ENCODE peak calls at places on chromosomes 13 and 19, in four cellular contexts. W, T, N and A are unnamed samples.

GRCh38 chr19:38956264-38956663 is 19.3 kb downstream of the FBXO17 start:
- DNase-seq in W (no peak), T (no peak), N (no peak), A (no peak)

GRCh38 chr13:113410472-113411201 is 42.7 kb downstream of the ADPRHL1 start:
- DNase-seq in W (no peak), T (peak), N (peak), A (peak)

GRCh38 chr13:109784590-109785140 is 1.7 kb downstream of the IRS2 start:
- DNase-seq in W (no peak), T (no peak), N (no peak), A (no peak)

GRCh38 chr13:42047561-42048322 is 706 bp upstream of the DGKH start:
- DNase-seq in W (peak), T (peak), N (no peak), A (no peak)

GRCh38 chr19:18488838-18489626 is 32.8 kb downstream of the ELL start:
- DNase-seq in W (peak), T (no peak), N (peak), A (no peak)

GRCh38 chr19:55179570-55180484 is at the start of gene SYT5:
- DNase-seq in W (peak), T (no peak), N (no peak), A (no peak)

GRCh38 chr13:102097708-102098107 is 304.1 kb downstream of the FGF14 start:
- DNase-seq in W (no peak), T (no peak), N (no peak), A (no peak)

GRCh38 chr13:60143775-60144174 is 20.0 kb downstream of the DIAPH3 start:
- DNase-seq in W (no peak), T (no peak), N (no peak), A (no peak)

GRCh38 chr13:113838711-113839201 is 25.1 kb downstream of the GAS6 start:
- DNase-seq in W (no peak), T (no peak), N (no peak), A (no peak)

GRCh38 chr19:5251096-5252065 is 89.2 kb downstream of the PTPRS start:
- DNase-seq in W (no peak), T (no peak), N (no peak), A (no peak)

GRCh38 chr13:42454749-42455148 is 119.2 kb upstream of the TNFSF11 start:
- DNase-seq in W (no peak), T (no peak), N (no peak), A (no peak)

GRCh38 chr13:35859981-35860380 is 271.2 kb downstream of the DCLK1 start:
- DNase-seq in W (no peak), T (no peak), N (no peak), A (no peak)

GRCh38 chr19:54388001-54388802 is 23.5 kb upstream of the LAIR1 start:
- DNase-seq in W (no peak), T (no peak), N (no peak), A (no peak)

GRCh38 chr13:92994056-92994455 is 232.6 kb upstream of the GPC6 start:
- DNase-seq in W (no peak), T (no peak), N (no peak), A (no peak)

GRCh38 chr13:109093988-109094387 is 464.6 kb downstream of the MYO16 start:
- DNase-seq in W (no peak), T (no peak), N (no peak), A (no peak)

GRCh38 chr13:35086667-35087066 is 144.6 kb downstream of the NBEA start:
- DNase-seq in W (no peak), T (peak), N (no peak), A (no peak)

GRCh38 chr19:18683109-18683954 is at the start of gene CRTC1:
- DNase-seq in W (peak), T (peak), N (peak), A (no peak)

GRCh38 chr19:5170329-5170745 is 170.3 kb downstream of the PTPRS start:
- DNase-seq in W (peak), T (no peak), N (no peak), A (no peak)

GRCh38 chr13:100637380-100637779 is 37.2 kb downstream of the TMTC4 start:
- DNase-seq in W (no peak), T (no peak), N (no peak), A (no peak)

GRCh38 chr13:84655677-84656076 is 773.4 kb upstream of the SLITRK1 start:
- DNase-seq in W (no peak), T (no peak), N (no peak), A (no peak)

GRCh38 chr13:113586661-113587479 is 2.3 kb downstream of the TFDP1 start:
- DNase-seq in W (no peak), T (no peak), N (no peak), A (no peak)

GRCh38 chr13:106565127-106565775 is 2.7 kb downstream of the ARGLU1 start:
- DNase-seq in W (no peak), T (no peak), N (no peak), A (no peak)

GRCh38 chr13:49057176-49057575 is 81.5 kb downstream of the FNDC3A start:
- DNase-seq in W (no peak), T (no peak), N (no peak), A (no peak)

DNA sequence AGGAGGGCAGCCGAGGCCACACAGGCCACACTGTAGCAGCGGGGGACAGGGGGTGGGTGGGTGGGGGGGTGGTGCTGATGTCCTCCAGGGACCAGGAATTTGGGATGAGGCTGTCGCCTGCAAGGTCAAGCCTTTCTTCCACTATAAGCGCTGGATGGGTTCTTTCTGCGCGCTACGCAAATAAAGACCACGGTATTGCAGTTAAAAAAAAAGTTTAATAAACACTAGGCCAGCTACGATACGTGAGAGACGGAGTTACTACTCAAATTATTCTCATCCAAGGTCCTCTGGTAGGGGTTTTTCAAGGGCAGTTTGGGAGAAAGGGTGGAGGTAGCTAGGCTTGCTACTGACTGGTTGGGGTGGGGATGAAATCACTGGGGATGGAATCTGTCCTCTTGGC is 508 bp upstream of the ZNF44 start:
- DNase-seq in W (no peak), T (no peak), N (no peak), A (no peak)
- H3K27ac ChIP-seq in W (peak), T (peak), N (peak), A (peak)

DNA sequence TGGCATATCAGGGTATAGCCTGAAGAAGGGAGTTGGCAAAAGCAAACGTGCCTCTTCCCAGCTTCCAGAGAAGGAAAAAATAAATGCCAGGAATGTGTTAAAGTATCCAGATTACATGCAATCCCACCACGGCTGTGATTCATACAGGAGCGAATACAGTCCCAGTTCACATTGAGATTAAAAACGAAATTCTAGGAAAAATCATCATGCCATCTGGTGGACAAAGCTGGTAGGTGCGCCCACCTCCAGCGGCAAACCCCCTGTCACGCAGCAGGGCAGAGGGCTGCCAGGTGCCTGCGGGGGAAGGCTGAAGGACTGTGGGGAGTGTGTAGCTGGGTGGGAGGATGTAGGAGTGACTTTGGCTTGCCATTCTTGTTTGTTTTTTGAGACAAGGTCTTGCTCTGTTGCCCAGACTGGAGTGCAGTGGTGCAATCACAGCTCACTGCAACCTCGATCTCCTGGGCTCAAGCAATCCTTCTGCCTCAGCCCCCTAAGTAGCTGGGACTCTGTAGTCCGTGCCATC is 6.4 kb upstream of the DMWD start:
- DNase-seq in W (peak), T (no peak), N (peak), A (no peak)
- TF ChIP-seq CTCF in W (peak), T (peak), N (peak), A (peak)

GRCh38 chr19:51810228-51810627 is 15.3 kb downstream of the FPR3 start:
- DNase-seq in W (peak), T (no peak), N (peak), A (no peak)

GRCh38 chr19:51809787-51810186 is 14.8 kb downstream of the FPR3 start:
- DNase-seq in W (no peak), T (no peak), N (peak), A (no peak)

GRCh38 chr19:51807925-51808324 is 13.0 kb downstream of the FPR3 start:
- DNase-seq in W (no peak), T (no peak), N (no peak), A (no peak)

GRCh38 chr19:51808333-51808986 is 13.5 kb downstream of the FPR3 start:
- DNase-seq in W (peak), T (no peak), N (peak), A (peak)

DNA sequence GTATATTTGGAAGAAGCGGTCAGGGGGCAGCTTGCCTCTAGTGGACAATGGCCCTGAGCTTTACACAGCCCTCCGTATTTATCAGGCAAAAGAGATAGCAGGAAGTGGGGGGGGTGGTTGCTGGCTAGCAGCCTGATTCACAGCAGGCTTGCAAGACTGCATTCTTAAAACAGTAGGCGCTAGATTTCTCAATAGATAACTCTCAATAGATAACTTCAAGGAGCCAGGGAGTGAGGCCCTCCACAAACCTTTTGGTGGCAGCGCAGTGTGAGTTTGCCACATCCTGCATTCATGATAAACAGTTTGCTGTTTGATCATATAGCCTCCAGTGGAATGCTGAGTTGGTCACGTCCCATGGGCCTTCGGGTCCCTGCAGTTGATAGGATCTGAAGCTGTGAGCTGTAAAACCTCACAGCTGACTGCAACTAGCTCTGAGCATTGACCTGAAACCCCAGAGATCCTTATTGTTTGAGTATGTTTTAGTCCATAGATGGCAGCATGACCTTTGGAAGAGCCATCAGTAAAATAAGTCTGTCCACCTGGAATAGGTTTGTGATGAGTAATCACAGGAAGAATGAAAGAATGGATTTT is 12.2 kb downstream of the FPR3 start:
- DNase-seq in W (peak), T (no peak), N (peak), A (no peak)
- TF ChIP-seq TCF7L2 in W (no peak), T (no peak), N (no peak), A (no peak)

GRCh38 chr13:23599083-23599925 is 29.1 kb downstream of the TNFRSF19 start:
- DNase-seq in W (no peak), T (no peak), N (peak), A (no peak)

GRCh38 chr13:23598371-23598770 is 28.2 kb downstream of the TNFRSF19 start:
- DNase-seq in W (no peak), T (no peak), N (no peak), A (no peak)

GRCh38 chr13:23600100-23600499 is 29.9 kb downstream of the TNFRSF19 start:
- DNase-seq in W (no peak), T (no peak), N (no peak), A (no peak)

DNA sequence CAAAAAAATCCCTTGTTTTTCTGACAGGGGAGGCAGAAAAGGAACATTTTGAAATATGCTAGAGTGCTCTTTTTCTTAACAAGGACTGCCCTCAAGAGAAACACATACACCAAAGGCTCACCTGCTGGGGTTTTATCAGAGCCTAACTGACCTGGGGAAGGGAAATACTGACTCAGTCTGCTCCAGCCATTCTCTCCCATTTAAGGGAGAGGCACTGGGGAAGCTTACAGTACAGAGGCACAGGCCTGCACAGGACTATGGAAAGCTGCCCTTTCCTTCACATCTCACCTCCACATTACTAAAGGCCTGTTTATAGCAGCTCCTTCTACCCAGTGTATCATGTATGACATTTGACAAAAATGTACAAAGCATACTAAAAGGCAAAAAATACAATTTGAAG is 30.3 kb downstream of the TNFRSF19 start:
- DNase-seq in W (no peak), T (no peak), N (no peak), A (no peak)
- H3K27ac ChIP-seq in W (no peak), T (no peak), N (peak), A (no peak)

GRCh38 chr19:13037718-13038117 is 42.4 kb downstream of the NFIX start:
- DNase-seq in W (no peak), T (no peak), N (no peak), A (no peak)

GRCh38 chr19:13034636-13035035 is 39.4 kb downstream of the NFIX start:
- DNase-seq in W (no peak), T (no peak), N (no peak), A (no peak)

GRCh38 chr19:13035820-13036365 is 40.6 kb downstream of the NFIX start:
- DNase-seq in W (no peak), T (no peak), N (no peak), A (no peak)

GRCh38 chr19:13037161-13037560 is 41.9 kb downstream of the NFIX start:
- DNase-seq in W (no peak), T (no peak), N (no peak), A (no peak)

DNA sequence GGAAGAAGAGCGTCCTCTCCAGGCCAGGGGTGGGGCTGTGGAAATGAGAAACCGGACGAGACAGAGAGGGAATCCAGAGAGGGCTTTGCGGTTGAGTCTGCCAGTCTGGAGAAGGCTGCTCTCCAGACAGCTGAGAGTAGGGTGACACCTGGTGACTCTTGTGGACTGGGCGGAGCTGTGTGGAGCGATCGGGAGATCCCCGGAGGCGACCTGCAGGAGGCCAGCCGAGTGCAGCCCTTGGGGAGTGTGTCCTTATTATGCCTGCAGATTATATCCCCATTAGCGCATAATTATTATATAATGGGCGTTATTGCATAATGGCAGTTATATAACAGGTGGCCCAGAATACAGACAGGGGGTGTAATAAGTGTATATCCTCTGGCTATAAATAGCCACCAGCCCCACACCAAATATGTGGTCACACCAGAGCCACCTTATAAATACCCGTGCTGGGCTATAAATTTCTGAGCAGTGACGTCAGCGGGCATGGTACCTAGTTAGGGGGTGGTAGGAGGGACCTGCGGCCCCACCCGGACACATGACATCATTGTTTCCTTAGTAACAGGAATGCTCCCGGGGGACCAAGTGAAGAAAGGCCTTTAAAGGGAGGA is 41.2 kb downstream of the NFIX start:
- DNase-seq in W (no peak), T (peak), N (no peak), A (no peak)
- TF ChIP-seq CTCF in W (peak), T (no peak), N (peak), A (no peak)

GRCh38 chr19:48484931-48485612 is 15.9 kb downstream of the CYTH2 start:
- DNase-seq in W (no peak), T (no peak), N (no peak), A (no peak)
- TF ChIP-seq TCF7L2 in W (no peak), T (no peak), N (no peak), A (no peak)

DNA sequence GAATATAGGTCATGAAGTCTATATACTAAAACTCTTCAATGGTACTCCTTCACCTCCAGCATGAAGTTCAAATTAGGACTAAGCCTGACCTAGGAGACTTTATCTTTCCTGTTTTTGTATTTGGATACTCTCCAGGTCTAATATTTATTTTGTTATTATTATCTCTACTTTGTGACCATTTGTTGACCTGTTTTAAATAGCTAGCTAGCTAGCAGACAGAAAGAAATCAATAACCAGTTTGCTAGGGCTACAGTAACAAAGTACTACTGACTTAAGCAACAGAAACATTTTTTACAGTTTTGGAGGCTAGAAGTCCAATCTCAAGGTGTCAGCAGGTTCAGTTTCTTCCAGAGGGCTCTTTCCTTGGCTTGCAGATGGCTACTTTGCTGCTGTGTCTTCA is 15.1 kb upstream of the DACH1 start:
- DNase-seq in W (no peak), T (no peak), N (no peak), A (no peak)
- H3K27ac ChIP-seq in W (no peak), T (no peak), N (no peak), A (no peak)

DNA sequence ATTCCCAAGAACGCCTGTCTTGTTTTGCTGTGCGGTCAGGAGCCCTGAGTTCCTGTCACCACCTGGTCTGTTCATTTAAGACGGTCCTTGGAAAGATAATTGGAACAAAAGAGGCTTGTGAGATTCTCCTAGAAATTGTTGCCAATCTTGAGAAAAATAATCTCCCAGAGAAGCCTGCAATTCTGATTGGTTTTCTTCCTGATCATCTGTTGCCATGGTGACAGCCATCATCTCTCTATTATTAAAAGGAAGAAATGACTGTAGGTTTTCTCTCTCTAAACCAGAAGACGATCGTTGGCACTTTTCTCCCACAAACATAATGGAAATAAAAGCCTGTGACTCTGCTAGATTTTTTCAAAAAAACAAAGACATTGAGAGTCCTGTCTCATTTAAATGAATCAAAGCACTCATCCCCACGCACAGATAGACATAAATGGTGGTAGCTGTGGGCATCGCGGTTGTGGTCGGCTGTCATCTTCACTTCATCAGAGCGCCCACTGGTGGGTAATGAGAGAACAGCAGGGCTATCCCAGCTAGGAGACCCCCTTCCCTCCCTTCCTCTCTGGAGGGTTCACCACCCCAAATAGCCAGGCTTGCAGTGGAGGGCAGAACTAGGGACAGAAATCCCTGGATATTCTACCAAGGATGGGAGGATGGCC is 21.7 kb upstream of the CALM3 start:
- DNase-seq in W (peak), T (no peak), N (no peak), A (no peak)
- TF ChIP-seq CTCF in W (no peak), T (peak), N (no peak), A (no peak)